ENCODE peak calls at places on chromosomes 7 and 10, in five cellular contexts. One of them, this sample, is unnamed.

GRCh38 chr10:79264942-79265341 is 82.3 kb upstream of the PPIF start:
- DNase-seq in COR-L47: no peak
- DNase-seq in GM12865: peak; percentile 43
- DNase-seq in DMS 273 treated with DMSO at 0.1 percent for 48 hours: no peak
- DNase-seq in stimulated activated CD4-positive, alpha-beta T cell treated with anti-CD3 and anti-CD28 coated beads, Interleukin-1b, Interleukin-23, amount 100 ng/mL, for 4 hours: no peak
- DNase-seq in this sample: no peak

GRCh38 chr7:139424004-139424403 is 59.5 kb downstream of the KLRG2 start:
- DNase-seq in COR-L47: no peak
- DNase-seq in GM12865: no peak
- DNase-seq in DMS 273 treated with DMSO at 0.1 percent for 48 hours: no peak
- DNase-seq in stimulated activated CD4-positive, alpha-beta T cell treated with anti-CD3 and anti-CD28 coated beads, Interleukin-1b, Interleukin-23, amount 100 ng/mL, for 4 hours: no peak
- DNase-seq in this sample: no peak

GRCh38 chr7:13952921-13953320 is 36.5 kb downstream of the ETV1 start:
- DNase-seq in COR-L47: no peak
- DNase-seq in GM12865: no peak
- DNase-seq in DMS 273 treated with DMSO at 0.1 percent for 48 hours: no peak
- DNase-seq in stimulated activated CD4-positive, alpha-beta T cell treated with anti-CD3 and anti-CD28 coated beads, Interleukin-1b, Interleukin-23, amount 100 ng/mL, for 4 hours: no peak
- DNase-seq in this sample: no peak

GRCh38 chr7:157406971-157407370 is 70.2 kb downstream of the DNAJB6 start:
- DNase-seq in COR-L47: no peak
- DNase-seq in GM12865: no peak
- DNase-seq in DMS 273 treated with DMSO at 0.1 percent for 48 hours: no peak
- DNase-seq in stimulated activated CD4-positive, alpha-beta T cell treated with anti-CD3 and anti-CD28 coated beads, Interleukin-1b, Interleukin-23, amount 100 ng/mL, for 4 hours: no peak
- DNase-seq in this sample: no peak

GRCh38 chr10:110833941-110834621 is 37.6 kb upstream of the PDCD4 start:
- DNase-seq in COR-L47: no peak
- DNase-seq in GM12865: no peak
- DNase-seq in DMS 273 treated with DMSO at 0.1 percent for 48 hours: no peak
- DNase-seq in stimulated activated CD4-positive, alpha-beta T cell treated with anti-CD3 and anti-CD28 coated beads, Interleukin-1b, Interleukin-23, amount 100 ng/mL, for 4 hours: no peak
- DNase-seq in this sample: no peak

GRCh38 chr10:79437111-79437814 is 8.2 kb downstream of the ZCCHC24 start:
- DNase-seq in COR-L47: no peak
- DNase-seq in GM12865: no peak
- DNase-seq in DMS 273 treated with DMSO at 0.1 percent for 48 hours: no peak
- DNase-seq in stimulated activated CD4-positive, alpha-beta T cell treated with anti-CD3 and anti-CD28 coated beads, Interleukin-1b, Interleukin-23, amount 100 ng/mL, for 4 hours: no peak
- DNase-seq in this sample: no peak

GRCh38 chr10:16408379-16408778 is 28.4 kb upstream of the PTER start:
- DNase-seq in COR-L47: peak; percentile 30
- DNase-seq in GM12865: no peak
- DNase-seq in DMS 273 treated with DMSO at 0.1 percent for 48 hours: no peak
- DNase-seq in stimulated activated CD4-positive, alpha-beta T cell treated with anti-CD3 and anti-CD28 coated beads, Interleukin-1b, Interleukin-23, amount 100 ng/mL, for 4 hours: no peak
- DNase-seq in this sample: no peak

GRCh38 chr10:83545901-83546391 is 593.4 kb upstream of the GHITM start:
- DNase-seq in COR-L47: no peak
- DNase-seq in GM12865: peak; percentile 68
- DNase-seq in DMS 273 treated with DMSO at 0.1 percent for 48 hours: peak; percentile 16
- DNase-seq in stimulated activated CD4-positive, alpha-beta T cell treated with anti-CD3 and anti-CD28 coated beads, Interleukin-1b, Interleukin-23, amount 100 ng/mL, for 4 hours: no peak
- DNase-seq in this sample: no peak

GRCh38 chr7:114405427-114405826 is 9.2 kb upstream of the FOXP2 start:
- DNase-seq in COR-L47: no peak
- DNase-seq in GM12865: peak; percentile 21
- DNase-seq in DMS 273 treated with DMSO at 0.1 percent for 48 hours: peak; percentile 53
- DNase-seq in stimulated activated CD4-positive, alpha-beta T cell treated with anti-CD3 and anti-CD28 coated beads, Interleukin-1b, Interleukin-23, amount 100 ng/mL, for 4 hours: no peak
- DNase-seq in this sample: no peak

GRCh38 chr7:134421998-134422397 is 36.9 kb downstream of the AKR1B1 start:
- DNase-seq in COR-L47: no peak
- DNase-seq in GM12865: no peak
- DNase-seq in DMS 273 treated with DMSO at 0.1 percent for 48 hours: no peak
- DNase-seq in stimulated activated CD4-positive, alpha-beta T cell treated with anti-CD3 and anti-CD28 coated beads, Interleukin-1b, Interleukin-23, amount 100 ng/mL, for 4 hours: no peak
- DNase-seq in this sample: no peak

GRCh38 chr7:107387573-107388219 is 82.2 kb upstream of the GPR22 start:
- DNase-seq in COR-L47: no peak
- DNase-seq in GM12865: no peak
- DNase-seq in DMS 273 treated with DMSO at 0.1 percent for 48 hours: no peak
- DNase-seq in stimulated activated CD4-positive, alpha-beta T cell treated with anti-CD3 and anti-CD28 coated beads, Interleukin-1b, Interleukin-23, amount 100 ng/mL, for 4 hours: no peak
- DNase-seq in this sample: no peak

GRCh38 chr7:124649397-124650029 is 116.1 kb downstream of the GPR37 start:
- DNase-seq in COR-L47: no peak
- DNase-seq in GM12865: peak; percentile 5
- DNase-seq in DMS 273 treated with DMSO at 0.1 percent for 48 hours: no peak
- DNase-seq in stimulated activated CD4-positive, alpha-beta T cell treated with anti-CD3 and anti-CD28 coated beads, Interleukin-1b, Interleukin-23, amount 100 ng/mL, for 4 hours: no peak
- DNase-seq in this sample: no peak

GRCh38 chr7:81983421-81983820 is 213.6 kb upstream of the HGF start:
- DNase-seq in COR-L47: no peak
- DNase-seq in GM12865: no peak
- DNase-seq in DMS 273 treated with DMSO at 0.1 percent for 48 hours: no peak
- DNase-seq in stimulated activated CD4-positive, alpha-beta T cell treated with anti-CD3 and anti-CD28 coated beads, Interleukin-1b, Interleukin-23, amount 100 ng/mL, for 4 hours: no peak
- DNase-seq in this sample: no peak

GRCh38 chr7:116150588-116150987 is 59.8 kb upstream of the TES start:
- DNase-seq in COR-L47: no peak
- DNase-seq in GM12865: peak; percentile 40
- DNase-seq in DMS 273 treated with DMSO at 0.1 percent for 48 hours: no peak
- DNase-seq in stimulated activated CD4-positive, alpha-beta T cell treated with anti-CD3 and anti-CD28 coated beads, Interleukin-1b, Interleukin-23, amount 100 ng/mL, for 4 hours: no peak
- DNase-seq in this sample: no peak

GRCh38 chr7:1298938-1299885 is 66.5 kb downstream of the UNCX start:
- DNase-seq in COR-L47: no peak
- DNase-seq in GM12865: no peak
- DNase-seq in DMS 273 treated with DMSO at 0.1 percent for 48 hours: no peak
- DNase-seq in stimulated activated CD4-positive, alpha-beta T cell treated with anti-CD3 and anti-CD28 coated beads, Interleukin-1b, Interleukin-23, amount 100 ng/mL, for 4 hours: no peak
- DNase-seq in this sample: no peak

GRCh38 chr7:88147341-88147740 is 72.5 kb downstream of the SRI start:
- DNase-seq in COR-L47: no peak
- DNase-seq in GM12865: no peak
- DNase-seq in DMS 273 treated with DMSO at 0.1 percent for 48 hours: no peak
- DNase-seq in stimulated activated CD4-positive, alpha-beta T cell treated with anti-CD3 and anti-CD28 coated beads, Interleukin-1b, Interleukin-23, amount 100 ng/mL, for 4 hours: no peak
- DNase-seq in this sample: no peak

GRCh38 chr10:6013413-6014192 is 36.3 kb upstream of the IL15RA start:
- DNase-seq in COR-L47: no peak
- DNase-seq in GM12865: no peak
- DNase-seq in DMS 273 treated with DMSO at 0.1 percent for 48 hours: no peak
- DNase-seq in stimulated activated CD4-positive, alpha-beta T cell treated with anti-CD3 and anti-CD28 coated beads, Interleukin-1b, Interleukin-23, amount 100 ng/mL, for 4 hours: no peak
- DNase-seq in this sample: no peak

GRCh38 chr7:73921623-73922528 is 60.9 kb downstream of the TMEM270 start:
- DNase-seq in COR-L47: no peak
- DNase-seq in GM12865: no peak
- DNase-seq in DMS 273 treated with DMSO at 0.1 percent for 48 hours: no peak
- DNase-seq in stimulated activated CD4-positive, alpha-beta T cell treated with anti-CD3 and anti-CD28 coated beads, Interleukin-1b, Interleukin-23, amount 100 ng/mL, for 4 hours: no peak
- DNase-seq in this sample: no peak

This sample was measured in pulmonary artery endothelial cell.